ENCODE peak calls at places on chromosomes 12 and 14, in five cellular contexts. P is ELR, O is fibroblast of villous mesenchyme, K is IMR-90, B is H4. W is an unnamed sample.

GRCh38 chr14:23056257-23056955 is 914 bp downstream of the CDH24 start:
- DNase-seq in O (peak; percentile 68), P (peak; percentile 82), K (peak; percentile 65), B (peak; percentile 65), W (peak; percentile 55)

GRCh38 chr12:76236640-76237039 is 111.6 kb downstream of the BBS10 start:
- DNase-seq in K (peak; percentile 54), O (no peak), P (peak; percentile 91), B (no peak), W (no peak)

GRCh38 chr12:50598321-50598862 is 93.6 kb downstream of the DIP2B start:
- DNase-seq in P (peak; percentile 68), B (no peak), O (peak; percentile 39), K (peak; percentile 35), W (peak; percentile 57)

GRCh38 chr12:53994691-53995310 is 5.2 kb upstream of the HOXC9 start:
- DNase-seq in K (no peak), O (no peak), B (peak; percentile 38), P (no peak), W (peak; percentile 27)

GRCh38 chr12:108634225-108634795 is 616 bp upstream of the SELPLG start:
- DNase-seq in P (no peak), K (no peak), B (peak; percentile 89), O (no peak), W (no peak)

GRCh38 chr14:100059433-100059781 is 5.8 kb upstream of the EVL start:
- DNase-seq in P (no peak), K (no peak), B (no peak), O (no peak), W (no peak)

GRCh38 chr12:90978117-90978770 is 23.3 kb upstream of the CCER1 start:
- DNase-seq in O (peak; percentile 82), K (peak; percentile 79), P (peak; percentile 70), B (peak; percentile 77), W (peak; percentile 54)

GRCh38 chr12:95763809-95764253 is 26.7 kb downstream of the NTN4 start:
- DNase-seq in B (peak; percentile 37), K (peak; percentile 88), O (peak; percentile 70), P (peak; percentile 93), W (no peak)

GRCh38 chr12:85007836-85008235 is 28.2 kb downstream of the TSPAN19 start:
- DNase-seq in K (peak; percentile 5), O (no peak), P (no peak), B (no peak), W (no peak)

GRCh38 chr12:75455839-75456238 is 24.7 kb upstream of the GLIPR1 start:
- DNase-seq in K (no peak), P (peak; percentile 27), B (peak; percentile 35), O (no peak), W (peak; percentile 46)

GRCh38 chr14:33369041-33369440 is 430.4 kb downstream of the NPAS3 start:
- DNase-seq in B (no peak), O (no peak), K (no peak), P (no peak), W (no peak)

W was measured in foreskin melanocyte.